ENCODE peak calls at places on chromosome 22, in nine cellular contexts. O, I, M, A, W, K, U, S and N are unnamed samples.

GRCh38 chr22:39150848-39151215 is 1.6 kb downstream of the CBX7 start:
- DNase-seq in S (no peak), K (no peak), I (no peak), A (no peak), M (no peak), O (no peak), W (no peak), U (no peak), N (no peak)

GRCh38 chr22:32992821-32993220 is 65.4 kb downstream of the SYN3 start:
- DNase-seq in W (no peak), S (no peak), K (no peak), A (no peak), M (no peak), U (no peak), O (no peak), I (no peak), N (no peak)

GRCh38 chr22:48746789-48747425 is 1080.8 kb downstream of the BRD1 start:
- DNase-seq in I (no peak), O (no peak), A (no peak), U (no peak), M (peak; percentile 80), W (peak; percentile 2), S (no peak), K (no peak), N (peak; percentile 3)

GRCh38 chr22:37400719-37401118 is 26.6 kb downstream of the ELFN2 start:
- DNase-seq in W (no peak), U (no peak), O (no peak), A (no peak), S (no peak), M (no peak), I (no peak), K (no peak), N (no peak)

GRCh38 chr22:36166518-36167220 is 6.1 kb upstream of the APOL3 start:
- DNase-seq in I (no peak), S (no peak), M (no peak), A (no peak), W (no peak), K (no peak), U (no peak), O (no peak), N (no peak)

GRCh38 chr22:23517804-23518380 is 62.2 kb downstream of the IGLL1 start:
- DNase-seq in O (no peak), M (no peak), A (no peak), U (no peak), K (no peak), S (no peak), I (no peak), W (no peak), N (no peak)

GRCh38 chr22:35746946-35747703 is 29.5 kb downstream of the APOL5 start:
- DNase-seq in M (no peak), I (no peak), S (no peak), O (no peak), U (no peak), A (no peak), K (no peak), W (no peak), N (no peak)

GRCh38 chr22:38448945-38449745 is 5.9 kb downstream of the KCNJ4 start:
- DNase-seq in K (no peak), U (no peak), I (no peak), A (no peak), S (no peak), O (no peak), M (no peak), W (no peak), N (no peak)

GRCh38 chr22:19719055-19719482 is 4.3 kb upstream of the GP1BB start:
- DNase-seq in M (no peak), I (no peak), U (no peak), W (no peak), S (peak; percentile 25), K (no peak), A (no peak), O (no peak), N (no peak)

GRCh38 chr22:19717691-19718254 is 3.5 kb downstream of the SEPTIN5 start:
- DNase-seq in U (peak; percentile 85), A (peak; percentile 76), S (peak; percentile 77), W (peak; percentile 87), M (peak; percentile 95), K (no peak), I (no peak), O (no peak), N (peak; percentile 71)

GRCh38 chr22:19719488-19720021 is 3.8 kb upstream of the GP1BB start:
- DNase-seq in I (no peak), U (no peak), K (no peak), A (no peak), O (no peak), S (no peak), W (no peak), M (no peak), N (no peak)

GRCh38 chr22:19717181-19717580 is 2.9 kb downstream of the SEPTIN5 start:
- DNase-seq in M (no peak), K (no peak), O (no peak), W (no peak), I (no peak), S (no peak), U (no peak), A (no peak), N (no peak)

GRCh38 chr22:19718255-19719054 is 4.2 kb downstream of the SEPTIN5 start:
- DNase-seq in W (no peak), M (no peak), K (no peak), A (no peak), U (no peak), S (no peak), I (no peak), O (no peak), N (no peak)
- TF ChIP-seq CTCF in W (peak; percentile 69), M (no peak), K (no peak), A (no peak), U (no peak), S (no peak), I (no peak), O (peak; percentile 69), N (no peak)

DNA sequence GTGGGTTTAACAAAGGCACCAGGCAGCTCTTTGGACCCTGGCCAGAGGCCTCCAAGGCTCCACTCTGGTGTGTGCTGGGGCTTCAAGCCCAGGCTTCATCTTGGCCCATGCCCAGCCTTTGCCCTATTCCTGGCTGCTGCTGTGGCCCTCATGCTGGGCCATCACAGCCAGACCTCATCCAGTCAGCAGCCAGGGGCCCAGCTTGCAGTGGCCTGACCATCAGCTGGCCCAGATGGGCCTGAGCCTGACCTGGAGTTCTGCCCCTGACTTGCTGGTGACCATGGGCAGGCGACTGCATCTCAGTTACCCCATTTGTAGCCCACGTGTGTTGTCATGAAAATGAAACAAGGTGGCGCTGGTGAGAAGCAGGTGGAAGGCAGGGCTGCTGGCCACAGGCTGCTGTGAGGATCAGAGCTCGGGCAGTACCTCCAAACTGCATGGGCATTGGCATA is 76.1 kb downstream of the MED15 start:
- DNase-seq in S (no peak), I (no peak), W (no peak), K (no peak), M (no peak), A (no peak), U (no peak), O (no peak), N (no peak)
- TF ChIP-seq CTCF in S (peak; percentile 4), I (peak; percentile 38), W (no peak), K (no peak), M (peak; percentile 18), A (no peak), U (no peak), O (no peak), N (peak; percentile 16)

DNA sequence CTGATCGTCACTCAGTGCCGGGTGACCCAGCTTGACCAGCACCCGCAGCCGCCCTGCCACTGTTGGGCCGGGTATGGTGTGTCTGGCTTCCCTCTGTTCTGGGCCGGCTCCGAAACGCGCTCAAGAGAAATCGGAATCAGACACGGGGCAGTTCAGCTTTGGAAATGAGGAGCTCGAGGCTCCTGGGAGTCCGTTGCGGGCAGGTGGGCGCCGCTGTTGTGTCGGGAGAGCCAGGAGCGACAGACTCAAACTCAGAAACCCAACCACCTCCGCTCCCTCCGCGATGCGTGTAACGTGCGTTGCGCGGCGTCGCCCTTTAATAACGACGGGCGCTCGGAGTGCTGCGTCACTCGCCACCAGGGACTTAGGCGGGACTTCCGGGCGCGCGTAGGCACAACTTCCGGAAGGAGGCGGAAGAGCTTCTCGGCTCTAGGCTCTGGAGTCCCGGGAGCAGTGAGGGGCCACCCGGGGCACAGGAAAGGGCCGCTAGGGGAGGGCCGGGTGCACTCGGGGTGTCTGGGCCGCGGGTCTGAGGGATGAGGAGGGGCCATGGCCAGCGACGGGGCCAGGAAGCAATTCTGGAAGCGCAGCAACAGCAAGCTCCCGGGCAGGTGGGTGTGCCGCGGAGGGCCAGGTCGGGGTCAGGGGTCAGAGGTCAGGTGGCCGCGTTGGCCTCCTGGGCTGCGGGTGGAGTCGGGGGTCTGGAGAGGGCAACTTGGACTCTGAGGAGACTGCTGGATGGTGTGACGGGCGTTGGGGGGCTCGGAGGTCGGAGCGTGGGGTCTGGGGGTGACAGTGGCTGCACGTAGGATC is at the start of gene TBC1D22A:
- DNase-seq in W (peak; percentile 90), U (peak; percentile 93), A (peak; percentile 92), K (peak; percentile 73), O (peak; percentile 61), S (peak; percentile 96), M (peak; percentile 97), I (no peak), N (peak; percentile 84)
- TF ChIP-seq CTCF in W (no peak), U (no peak), A (no peak), K (no peak), O (no peak), S (no peak), M (no peak), I (no peak), N (no peak)

GRCh38 chr22:21106000-21106399 is 60.3 kb downstream of the LRRC74B start:
- DNase-seq in U (no peak), O (no peak), K (no peak), W (no peak), A (no peak), I (no peak), S (no peak), M (no peak), N (no peak)

GRCh38 chr22:21102659-21103267 is 57.0 kb downstream of the LRRC74B start:
- DNase-seq in S (peak; percentile 70), K (peak; percentile 8), I (no peak), O (peak; percentile 41), W (peak; percentile 90), A (peak; percentile 48), U (peak; percentile 62), M (peak; percentile 87), N (peak; percentile 87)

GRCh38 chr22:21105294-21105693 is 59.5 kb downstream of the LRRC74B start:
- DNase-seq in K (no peak), I (no peak), U (no peak), O (no peak), W (no peak), A (no peak), S (no peak), M (no peak), N (no peak)

GRCh38 chr22:21103633-21104032 is 57.9 kb downstream of the LRRC74B start:
- DNase-seq in I (no peak), U (no peak), O (no peak), M (no peak), A (no peak), W (no peak), S (no peak), K (no peak), N (no peak)

DNA sequence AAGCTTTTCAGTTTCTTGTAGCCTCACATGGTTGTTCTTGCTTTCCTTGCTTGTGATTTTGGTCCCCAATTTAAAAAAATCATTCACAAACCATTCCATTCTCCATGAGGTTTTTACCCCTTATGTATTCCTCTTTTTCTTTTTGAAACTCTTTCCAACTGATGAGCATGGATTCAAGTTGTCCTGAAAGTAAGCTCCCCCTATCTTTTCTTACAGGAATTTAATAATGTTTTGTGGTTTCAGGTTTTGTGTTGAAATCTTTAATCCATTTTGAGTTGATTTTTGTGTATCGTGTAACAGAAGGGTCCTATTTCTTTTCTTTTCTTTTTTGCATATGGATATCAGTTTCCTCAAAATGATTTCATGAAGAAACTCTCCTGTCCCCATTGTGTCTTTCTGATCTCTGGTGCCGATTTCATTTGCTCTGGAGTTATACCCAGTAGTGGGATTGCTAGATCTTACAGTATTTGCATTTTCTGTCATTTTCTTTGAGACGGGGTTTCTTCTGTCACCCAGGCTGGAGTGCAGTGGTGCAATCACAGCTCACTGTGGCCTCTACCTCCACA is 58.5 kb downstream of the LRRC74B start:
- DNase-seq in U (no peak), W (no peak), S (no peak), O (no peak), I (no peak), A (no peak), K (no peak), M (no peak), N (no peak)
- TF ChIP-seq CTCF in U (no peak), W (no peak), S (no peak), O (no peak), I (peak; percentile 5), A (no peak), K (no peak), M (peak; percentile 38), N (no peak)